ENCODE peak calls at places on chromosomes 13 and 19, in seven cellular contexts. M, T, F, W, G, H and Q are unnamed samples.

GRCh38 chr19:15265849-15266248 is 33.6 kb upstream of the EPHX3 start:
- DNase-seq in M (no peak), T (no peak), F (no peak), W (no peak), G (peak), H (peak), Q (no peak)

GRCh38 chr13:37599509-37599908 is 941 bp upstream of the POSTN start:
- DNase-seq in M (no peak), T (no peak), F (no peak), W (no peak), G (no peak), H (no peak), Q (no peak)

GRCh38 chr13:49308977-49309408 is 61.3 kb downstream of the CDADC1 start:
- DNase-seq in M (no peak), T (no peak), F (no peak), W (no peak), G (no peak), H (peak), Q (no peak)

GRCh38 chr13:66977156-66977555 is 253.0 kb downstream of the PCDH9 start:
- DNase-seq in M (no peak), T (no peak), F (no peak), W (no peak), G (no peak), H (no peak), Q (no peak)

GRCh38 chr19:52748336-52748950 is 13.6 kb upstream of the ZNF611 start:
- DNase-seq in M (no peak), T (peak), F (no peak), W (no peak), G (no peak), H (peak), Q (no peak)

GRCh38 chr19:1410136-1410786 is 2.9 kb downstream of the DAZAP1 start:
- DNase-seq in M (no peak), T (no peak), F (no peak), W (no peak), G (no peak), H (peak), Q (no peak)

GRCh38 chr13:98547455-98547854 is 29.5 kb downstream of the STK24 start:
- DNase-seq in M (no peak), T (no peak), F (no peak), W (no peak), G (no peak), H (no peak), Q (no peak)

GRCh38 chr19:45507864-45508680 is 793 bp downstream of the VASP start:
- DNase-seq in M (peak), T (peak), F (peak), W (peak), G (no peak), H (peak), Q (peak)

GRCh38 chr13:83352391-83352790 is 529.9 kb downstream of the SLITRK1 start:
- DNase-seq in M (no peak), T (no peak), F (no peak), W (no peak), G (no peak), H (peak), Q (no peak)

GRCh38 chr19:406999-407491 is 1.9 kb downstream of the C2CD4C start:
- DNase-seq in M (no peak), T (no peak), F (no peak), W (no peak), G (peak), H (no peak), Q (peak)

GRCh38 chr19:21786931-21787330 is 19.6 kb upstream of the ZNF100 start:
- DNase-seq in M (no peak), T (no peak), F (no peak), W (no peak), G (no peak), H (peak), Q (no peak)

GRCh38 chr13:91017669-91018053 is 329.8 kb upstream of the MIR17HG start:
- DNase-seq in M (no peak), T (no peak), F (no peak), W (no peak), G (no peak), H (peak), Q (peak)

GRCh38 chr13:44050450-44051063 is 170.9 kb downstream of the LACC1 start:
- DNase-seq in M (no peak), T (no peak), F (no peak), W (no peak), G (no peak), H (peak), Q (no peak)

GRCh38 chr19:38743394-38744297 is 628 bp downstream of the CAPN12 start:
- DNase-seq in M (no peak), T (no peak), F (no peak), W (no peak), G (no peak), H (no peak), Q (no peak)